ENCODE peak calls at places on chromosomes 12 and 14, in five cellular contexts. N is GM12878, O is heart left ventricle, C is neural progenitor cell, B is upper lobe of left lung. X is an unnamed sample.

GRCh38 chr12:47839214-47839613 is 19.5 kb upstream of the HDAC7 start:
- DNase-seq in N (no peak), O (no peak), C (no peak), B (no peak), X (no peak)

GRCh38 chr14:68372363-68372762 is 420.5 kb downstream of the ZFP36L1 start:
- DNase-seq in N (no peak), O (no peak), C (no peak), B (no peak), X (no peak)

GRCh38 chr12:100794441-100795192 is at the start of gene ANO4:
- DNase-seq in N (no peak), O (peak), C (peak), B (no peak), X (no peak)

GRCh38 chr14:74531467-74531866 is 37.9 kb downstream of the ISCA2 start:
- DNase-seq in N (no peak), O (peak), C (peak), B (no peak), X (no peak)

GRCh38 chr12:111937429-111937828 is 75.5 kb downstream of the TMEM116 start:
- DNase-seq in N (no peak), O (no peak), C (no peak), B (no peak), X (no peak)

GRCh38 chr12:63151898-63152700 is 1.1 kb upstream of the AVPR1A start:
- DNase-seq in N (no peak), O (peak), C (peak), B (peak), X (peak)

GRCh38 chr14:60648934-60649814 is at the start of gene SIX1:
- DNase-seq in N (no peak), O (peak), C (peak), B (peak), X (peak)

GRCh38 chr12:105922670-105923102 is 216.1 kb downstream of the NUAK1 start:
- DNase-seq in N (no peak), O (no peak), C (no peak), B (no peak), X (no peak)

GRCh38 chr12:114864688-114865685 is 181.0 kb upstream of the TBX3 start:
- DNase-seq in N (no peak), O (no peak), C (peak), B (no peak), X (no peak)

GRCh38 chr12:92558806-92559205 is 144.0 kb upstream of the PLEKHG7 start:
- DNase-seq in N (no peak), O (no peak), C (no peak), B (no peak), X (no peak)

GRCh38 chr12:98780261-98780660 is 135.2 kb downstream of the APAF1 start:
- DNase-seq in N (no peak), O (no peak), C (no peak), B (no peak), X (no peak)

GRCh38 chr12:122825773-122826724 is 9.2 kb upstream of the HIP1R start:
- DNase-seq in N (no peak), O (no peak), C (peak), B (no peak), X (no peak)

GRCh38 chr14:104316723-104317499 is 178.5 kb downstream of the KIF26A start:
- DNase-seq in N (no peak), O (no peak), C (no peak), B (peak), X (no peak)

GRCh38 chr14:78631551-78631950 is 461.4 kb downstream of the NRXN3 start:
- DNase-seq in N (no peak), O (no peak), C (no peak), B (no peak), X (no peak)

GRCh38 chr14:94532462-94532861 is 23.2 kb upstream of the SERPINA12 start:
- DNase-seq in N (peak), O (no peak), C (no peak), B (no peak), X (no peak)

GRCh38 chr14:100246809-100247428 is 8.0 kb downstream of the YY1 start:
- DNase-seq in N (no peak), O (no peak), C (peak), B (no peak), X (no peak)

GRCh38 chr12:52772188-52772587 is 5.0 kb downstream of the KRT76 start:
- DNase-seq in N (no peak), O (no peak), C (no peak), B (no peak), X (no peak)

GRCh38 chr12:22794017-22794416 is 169.0 kb downstream of the ETNK1 start:
- DNase-seq in N (no peak), O (no peak), C (no peak), B (no peak), X (no peak)

GRCh38 chr12:114815157-114815556 is 131.2 kb upstream of the TBX3 start:
- DNase-seq in N (no peak), O (no peak), C (no peak), B (no peak), X (no peak)

GRCh38 chr12:21546721-21547120 is 20.6 kb downstream of the SPX start:
- DNase-seq in N (no peak), O (no peak), C (no peak), B (no peak), X (no peak)

GRCh38 chr14:87001333-87001732 is 991.6 kb downstream of the GALC start:
- DNase-seq in N (no peak), O (no peak), C (no peak), B (no peak), X (no peak)

GRCh38 chr14:87005336-87005735 is 987.6 kb downstream of the GALC start:
- DNase-seq in N (no peak), O (no peak), C (no peak), B (no peak), X (no peak)

GRCh38 chr14:86999076-86999475 is 993.9 kb downstream of the GALC start:
- DNase-seq in N (no peak), O (no peak), C (no peak), B (no peak), X (no peak)

GRCh38 chr14:87000071-87000470 is 992.9 kb downstream of the GALC start:
- DNase-seq in N (no peak), O (no peak), C (peak), B (no peak), X (no peak)

DNA sequence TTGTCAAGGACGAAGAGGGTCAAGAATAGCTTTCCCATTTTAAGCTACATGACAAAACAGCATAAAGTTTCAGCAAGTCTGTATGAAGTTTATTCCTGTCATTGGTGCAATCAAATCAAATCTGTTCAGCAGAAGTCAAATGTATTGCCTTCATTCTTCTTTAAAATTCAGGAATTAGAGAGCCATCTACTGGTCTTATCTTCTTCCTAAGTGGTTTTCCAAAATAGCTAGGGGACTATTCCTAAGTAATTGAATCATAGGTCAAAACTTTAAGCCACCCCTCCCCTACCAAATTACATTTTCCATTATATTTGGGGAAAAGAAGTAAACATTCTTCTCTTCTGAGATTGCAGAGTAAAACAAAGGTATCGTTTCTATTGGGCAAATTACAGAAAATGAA is 990.2 kb downstream of the GALC start:
- DNase-seq in N (no peak), O (no peak), C (no peak), B (no peak), X (no peak)
- TF ChIP-seq CTCF in N (no peak), O (no peak), C (peak), B (no peak), X (no peak)

GRCh38 chr14:34982421-34983147 is at the start of gene SRP54:
- DNase-seq in N (peak), O (peak), C (peak), B (peak), X (peak)

GRCh38 chr14:34980337-34980900 is 2.4 kb upstream of the SRP54 start:
- DNase-seq in N (no peak), O (no peak), C (no peak), B (no peak), X (no peak)

GRCh38 chr14:34983148-34983760 is 462 bp downstream of the SRP54 start:
- DNase-seq in N (no peak), O (no peak), C (no peak), B (peak), X (peak)

GRCh38 chr14:34978444-34978843 is 4.3 kb upstream of the SRP54 start:
- DNase-seq in N (no peak), O (no peak), C (no peak), B (no peak), X (no peak)

GRCh38 chr14:34981743-34982420 is 910 bp upstream of the SRP54 start:
- DNase-seq in N (no peak), O (no peak), C (peak), B (no peak), X (no peak)
- TF ChIP-seq CTCF in N (peak), O (no peak), C (peak), B (no peak), X (peak)

GRCh38 chr12:123899368-123899767 is 73.3 kb downstream of the CCDC92 start:
- DNase-seq in N (no peak), O (no peak), C (no peak), B (no peak), X (no peak)
- TF ChIP-seq CTCF in N (no peak), O (no peak), C (no peak), B (no peak), X (no peak)

GRCh38 chr12:44497044-44497443 is 379.1 kb downstream of the NELL2 start:
- DNase-seq in N (no peak), O (no peak), C (peak), B (no peak), X (no peak)
- TF ChIP-seq CTCF in N (peak), O (no peak), C (peak), B (no peak), X (peak)

DNA sequence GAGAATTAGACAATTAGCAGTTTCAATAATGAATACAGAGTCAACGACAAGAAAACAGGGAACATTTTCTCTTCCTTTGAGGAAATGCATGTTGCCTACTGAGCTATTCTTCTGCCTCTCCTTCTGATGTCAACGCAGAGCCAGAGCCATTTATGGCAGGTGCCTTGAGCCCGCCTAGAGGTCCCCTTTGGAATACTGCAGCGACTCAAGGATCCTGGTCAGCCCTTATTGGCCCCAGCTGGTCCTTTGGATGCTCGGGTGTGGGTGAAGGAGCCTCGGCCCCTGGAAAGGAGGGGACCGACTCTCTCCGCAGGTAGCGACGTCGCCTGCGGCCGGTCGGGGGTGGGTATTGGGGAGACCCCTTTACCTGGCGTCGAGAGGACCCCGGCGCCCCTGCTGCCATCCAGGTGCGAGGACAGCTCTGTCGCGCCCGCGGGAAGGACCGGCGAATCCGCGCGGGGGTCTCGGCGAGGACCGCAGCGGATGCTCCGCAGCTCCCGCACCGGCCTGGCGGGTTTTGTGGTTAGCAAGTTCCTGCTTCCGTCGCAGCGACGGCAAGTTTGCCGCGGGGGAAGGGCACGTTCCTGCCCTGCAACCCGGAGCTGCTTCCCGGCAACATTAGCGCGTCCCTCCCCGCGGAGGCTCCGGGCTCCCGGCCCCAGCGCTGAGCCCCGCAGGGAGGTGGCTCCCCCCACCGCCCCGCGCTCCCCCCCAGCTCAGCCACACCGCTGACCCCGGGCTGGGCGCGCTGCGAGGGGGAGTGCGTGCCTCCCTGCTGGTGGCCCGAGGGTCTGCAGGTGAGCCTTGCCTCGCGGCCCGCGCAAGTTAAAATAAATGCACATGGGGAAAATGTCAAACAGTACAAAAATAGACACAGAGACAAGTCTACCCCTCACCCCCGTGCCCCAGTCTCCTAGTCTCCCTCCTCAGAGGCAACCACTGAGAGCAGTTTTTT is at the start of gene MANSC1:
- DNase-seq in N (no peak), O (peak), C (peak), B (peak), X (peak)
- TF ChIP-seq CTCF in N (peak), O (peak), C (peak), B (peak), X (peak)

DNA sequence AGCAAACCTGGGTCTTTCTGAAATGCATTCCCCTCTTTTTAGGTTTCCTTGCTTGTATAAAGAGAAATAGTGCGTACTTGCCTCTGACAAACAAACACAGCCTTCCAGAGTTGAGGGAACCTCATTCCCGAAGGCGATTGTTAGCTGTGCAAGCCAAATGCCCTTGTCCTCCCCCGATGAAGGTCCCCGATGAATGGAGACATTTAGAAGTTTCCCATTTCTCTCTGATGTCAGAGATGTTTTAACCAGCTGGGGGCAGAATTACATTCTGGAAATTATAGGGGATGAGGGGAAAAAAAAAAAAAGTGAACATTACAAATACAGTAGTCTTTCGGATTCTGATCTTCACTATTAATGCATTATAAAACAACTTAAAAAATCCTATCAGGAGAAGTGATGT is 366.8 kb downstream of the VRK1 start:
- DNase-seq in N (no peak), O (no peak), C (no peak), B (no peak), X (no peak)
- TF ChIP-seq CTCF in N (no peak), O (no peak), C (no peak), B (no peak), X (no peak)

DNA sequence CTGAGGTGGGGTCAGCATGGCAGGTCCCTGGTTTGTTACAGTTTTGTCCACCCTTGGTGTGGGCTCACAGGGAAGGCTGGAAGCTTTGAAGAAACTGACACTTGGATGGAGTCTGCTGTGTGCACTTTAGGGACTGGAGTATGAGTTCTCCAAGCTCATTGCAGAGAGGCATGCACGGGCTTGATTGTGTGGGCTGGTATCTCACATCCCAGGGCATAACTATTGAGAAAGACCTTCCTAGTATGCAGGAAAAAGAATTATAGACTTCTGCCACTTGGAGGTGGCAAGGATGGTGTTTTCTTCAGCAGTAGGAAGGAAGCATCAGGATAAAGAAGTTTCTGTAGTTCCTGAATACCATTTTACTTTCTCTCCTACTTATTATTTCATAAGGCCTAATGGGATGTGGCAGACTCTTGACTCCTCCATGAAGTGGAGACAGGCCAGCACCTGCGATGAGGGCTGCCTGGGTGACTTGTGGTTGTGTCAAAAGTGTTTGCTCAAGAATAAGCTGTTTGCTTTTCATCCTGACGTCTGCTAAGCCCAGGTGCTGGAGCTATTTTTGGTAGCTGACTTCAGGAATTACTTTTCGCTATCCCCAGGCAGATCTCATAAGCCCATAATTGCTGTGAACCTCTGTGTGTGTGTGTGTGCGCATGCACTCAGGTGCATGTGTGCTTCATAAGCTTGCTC is 125.8 kb downstream of the KTN1 start:
- DNase-seq in N (no peak), O (no peak), C (no peak), B (no peak), X (no peak)
- TF ChIP-seq CTCF in N (no peak), O (no peak), C (no peak), B (no peak), X (no peak)

GRCh38 chr12:109580272-109580671 is 6.7 kb downstream of the MVK start:
- DNase-seq in N (no peak), O (no peak), C (peak), B (no peak), X (no peak)
- TF ChIP-seq CTCF in N (no peak), O (no peak), C (peak), B (no peak), X (no peak)